ENCODE peak calls at places on chromosomes 1 and 21, in six cellular contexts. A is heart left ventricle, T is nephron progenitor cell, C is endothelial cell, K is AG09319, Q is brain microvascular endothelial cell. W is an unnamed sample.

GRCh38 chr1:225944387-225944786 is 3.4 kb upstream of the LEFTY2 start:
- DNase-seq in A (no peak), T (no peak), C (no peak), K (no peak), Q (no peak), W (no peak)

GRCh38 chr1:180482425-180483275 is 19.7 kb downstream of the ACBD6 start:
- DNase-seq in A (no peak), T (peak), C (peak), K (peak), Q (peak), W (no peak)

GRCh38 chr1:30920827-30921226 is 12.3 kb upstream of the SDC3 start:
- DNase-seq in A (no peak), T (no peak), C (no peak), K (peak), Q (peak), W (no peak)

GRCh38 chr1:50973875-50974617 is 4.0 kb downstream of the CDKN2C start:
- DNase-seq in A (no peak), T (no peak), C (no peak), K (no peak), Q (no peak), W (no peak)

GRCh38 chr21:20661745-20662470 is 336.3 kb upstream of the NCAM2 start:
- DNase-seq in A (no peak), T (no peak), C (no peak), K (no peak), Q (no peak), W (no peak)

GRCh38 chr1:34578306-34578705 is 176.5 kb upstream of the GJB5 start:
- DNase-seq in A (no peak), T (no peak), C (no peak), K (no peak), Q (no peak), W (no peak)

GRCh38 chr1:234643850-234644134 is 33.8 kb upstream of the IRF2BP2 start:
- DNase-seq in A (no peak), T (no peak), C (no peak), K (no peak), Q (no peak), W (no peak)

GRCh38 chr1:12069616-12070244 is 6.6 kb downstream of the TNFRSF8 start:
- DNase-seq in A (no peak), T (no peak), C (no peak), K (no peak), Q (peak), W (no peak)

GRCh38 chr1:5970623-5971273 is 21.5 kb downstream of the NPHP4 start:
- DNase-seq in A (no peak), T (no peak), C (no peak), K (no peak), Q (no peak), W (no peak)

GRCh38 chr1:100810360-100810759 is 84.3 kb downstream of the EXTL2 start:
- DNase-seq in A (no peak), T (no peak), C (no peak), K (no peak), Q (no peak), W (no peak)

GRCh38 chr1:243657793-243658192 is 192.2 kb downstream of the AKT3 start:
- DNase-seq in A (no peak), T (no peak), C (no peak), K (no peak), Q (no peak), W (no peak)

GRCh38 chr1:53619811-53620619 is 118.9 kb downstream of the GLIS1 start:
- DNase-seq in A (no peak), T (peak), C (no peak), K (no peak), Q (no peak), W (peak)

GRCh38 chr1:7644906-7645750 is 126.0 kb upstream of the VAMP3 start:
- DNase-seq in A (peak), T (no peak), C (no peak), K (no peak), Q (no peak), W (no peak)

GRCh38 chr21:35843911-35844667 is 216.2 kb downstream of the SETD4 start:
- DNase-seq in A (no peak), T (no peak), C (no peak), K (no peak), Q (no peak), W (no peak)

GRCh38 chr1:222935239-222935900 is 120.5 kb downstream of the DISP1 start:
- DNase-seq in A (no peak), T (no peak), C (no peak), K (no peak), Q (no peak), W (no peak)

GRCh38 chr1:29912413-29912812 is 676.1 kb downstream of the PTPRU start:
- DNase-seq in A (no peak), T (no peak), C (no peak), K (peak), Q (peak), W (no peak)

GRCh38 chr1:214379254-214379970 is 98.5 kb downstream of the SMYD2 start:
- DNase-seq in A (no peak), T (no peak), C (no peak), K (no peak), Q (no peak), W (no peak)

GRCh38 chr1:110513511-110513910 is 5.5 kb downstream of the KCNA10 start:
- DNase-seq in A (no peak), T (no peak), C (no peak), K (no peak), Q (no peak), W (no peak)

GRCh38 chr1:29247044-29247443 is 10.7 kb downstream of the PTPRU start:
- DNase-seq in A (no peak), T (no peak), C (no peak), K (no peak), Q (no peak), W (no peak)

GRCh38 chr1:21870611-21871010 is 58.5 kb downstream of the LDLRAD2 start:
- DNase-seq in A (no peak), T (no peak), C (no peak), K (no peak), Q (no peak), W (no peak)

GRCh38 chr1:243746736-243747135 is 103.3 kb downstream of the AKT3 start:
- DNase-seq in A (no peak), T (no peak), C (no peak), K (no peak), Q (no peak), W (no peak)

GRCh38 chr1:87421809-87422208 is 93.1 kb downstream of the LMO4 start:
- DNase-seq in A (no peak), T (no peak), C (no peak), K (no peak), Q (no peak), W (no peak)

GRCh38 chr1:60279798-60280197 is 206.2 kb upstream of the C1orf87 start:
- DNase-seq in A (no peak), T (no peak), C (no peak), K (no peak), Q (no peak), W (no peak)

GRCh38 chr21:34698270-34699015 is 29.6 kb downstream of the CLIC6 start:
- DNase-seq in A (no peak), T (no peak), C (no peak), K (no peak), Q (no peak), W (no peak)

GRCh38 chr1:52574594-52574993 is 21.7 kb upstream of the TUT4 start:
- DNase-seq in A (no peak), T (no peak), C (no peak), K (peak), Q (peak), W (no peak)

GRCh38 chr1:96309783-96310182 is 411.8 kb upstream of the PTBP2 start:
- DNase-seq in A (no peak), T (no peak), C (no peak), K (no peak), Q (peak), W (no peak)

GRCh38 chr1:244104309-244105060 is 53.4 kb downstream of the ZBTB18 start:
- DNase-seq in A (no peak), T (no peak), C (no peak), K (peak), Q (peak), W (no peak)

GRCh38 chr1:156384658-156385057 is 15.6 kb downstream of the RHBG start:
- DNase-seq in A (no peak), T (no peak), C (no peak), K (no peak), Q (no peak), W (no peak)
- TF ChIP-seq CTCF in A (no peak), T (no peak), C (no peak), K (no peak), Q (no peak), W (no peak)

GRCh38 chr1:220007438-220007837 is 38.9 kb downstream of the EPRS1 start:
- DNase-seq in A (no peak), T (no peak), C (no peak), K (no peak), Q (no peak), W (no peak)

GRCh38 chr1:220013497-220013896 is 32.8 kb downstream of the EPRS1 start:
- DNase-seq in A (no peak), T (no peak), C (no peak), K (no peak), Q (no peak), W (no peak)

GRCh38 chr1:220011620-220012019 is 34.7 kb downstream of the EPRS1 start:
- DNase-seq in A (no peak), T (no peak), C (no peak), K (no peak), Q (no peak), W (no peak)

GRCh38 chr1:220012259-220012658 is 34.0 kb downstream of the EPRS1 start:
- DNase-seq in A (no peak), T (no peak), C (no peak), K (no peak), Q (no peak), W (no peak)
- TF ChIP-seq CTCF in A (no peak), T (no peak), C (no peak), K (peak), Q (peak), W (no peak)

GRCh38 chr1:245512980-245513578 is 358.3 kb downstream of the KIF26B start:
- DNase-seq in A (no peak), T (peak), C (no peak), K (no peak), Q (no peak), W (no peak)
- TF ChIP-seq CTCF in A (no peak), T (no peak), C (no peak), K (peak), Q (peak), W (no peak)

GRCh38 chr1:159892944-159893343 is 7.0 kb downstream of the CFAP45 start:
- DNase-seq in A (no peak), T (no peak), C (no peak), K (no peak), Q (no peak), W (no peak)
- TF ChIP-seq CTCF in A (no peak), T (no peak), C (no peak), K (no peak), Q (peak), W (no peak)

GRCh38 chr1:79852004-79852403 is 845.5 kb upstream of the ADGRL4 start:
- DNase-seq in A (no peak), T (no peak), C (no peak), K (no peak), Q (no peak), W (no peak)
- TF ChIP-seq CTCF in A (no peak), T (peak), C (peak), K (no peak), Q (peak), W (no peak)